ENCODE peak calls at places on chromosomes 4 and X, in six cellular contexts. P, G, F, K, Y and E are unnamed samples.

GRCh38 chrX:35625714-35626113 is 172.4 kb upstream of the MAGEB16 start:
- DNase-seq in P (no peak), G (no peak), F (no peak), K (no peak), Y (no peak), E (no peak)

GRCh38 chr4:83114576-83114975 is at the start of gene PLAC8:
- DNase-seq in P (peak; percentile 20), G (peak; percentile 37), F (no peak), K (no peak), Y (no peak), E (no peak)

GRCh38 chr4:168848112-168848511 is 161.9 kb downstream of the CBR4 start:
- DNase-seq in P (no peak), G (peak; percentile 36), F (no peak), K (no peak), Y (no peak), E (peak; percentile 57)

GRCh38 chr4:5887361-5888221 is 5.3 kb downstream of the CRMP1 start:
- DNase-seq in P (no peak), G (no peak), F (no peak), K (no peak), Y (no peak), E (no peak)

GRCh38 chrX:38558681-38559080 is 2.7 kb upstream of the TSPAN7 start:
- DNase-seq in P (no peak), G (no peak), F (no peak), K (no peak), Y (no peak), E (peak; percentile 26)

GRCh38 chr4:168504526-168504925 is 7.7 kb downstream of the PALLD start:
- DNase-seq in P (no peak), G (no peak), F (no peak), K (no peak), Y (no peak), E (no peak)

GRCh38 chr4:184473515-184474260 is 662 bp downstream of the IRF2 start:
- DNase-seq in P (no peak), G (no peak), F (peak; percentile 8), K (no peak), Y (no peak), E (peak; percentile 72)

GRCh38 chrX:85052636-85053343 is 49.1 kb downstream of the APOOL start:
- DNase-seq in P (peak; percentile 39), G (no peak), F (no peak), K (no peak), Y (peak; percentile 15), E (no peak)

GRCh38 chr4:80017125-80017854 is 55.7 kb downstream of the ANTXR2 start:
- DNase-seq in P (no peak), G (no peak), F (no peak), K (no peak), Y (no peak), E (no peak)

GRCh38 chr4:102338405-102338804 is 6.9 kb downstream of the SLC39A8 start:
- DNase-seq in P (no peak), G (no peak), F (no peak), K (no peak), Y (no peak), E (no peak)

GRCh38 chr4:67871867-67872266 is 11.9 kb downstream of the TMPRSS11D start:
- DNase-seq in P (peak; percentile 21), G (peak; percentile 6), F (peak; percentile 2), K (peak; percentile 34), Y (peak; percentile 37), E (no peak)

GRCh38 chr4:15988222-15988621 is 25.2 kb upstream of the FGFBP2 start:
- DNase-seq in P (no peak), G (no peak), F (no peak), K (no peak), Y (no peak), E (no peak)

GRCh38 chrX:140664939-140665338 is 44.6 kb upstream of the LINC00632 start:
- DNase-seq in P (peak; percentile 35), G (no peak), F (no peak), K (no peak), Y (no peak), E (no peak)

GRCh38 chr4:90546114-90546513 is 418.9 kb downstream of the CCSER1 start:
- DNase-seq in P (no peak), G (no peak), F (no peak), K (no peak), Y (no peak), E (no peak)

GRCh38 chrX:100208076-100208475 is 202.0 kb downstream of the PCDH19 start:
- DNase-seq in P (no peak), G (no peak), F (no peak), K (no peak), Y (no peak), E (no peak)

GRCh38 chr4:81166431-81166830 is 48.6 kb downstream of the PRKG2 start:
- DNase-seq in P (no peak), G (no peak), F (no peak), K (no peak), Y (no peak), E (no peak)

GRCh38 chr4:150215601-150216000 is 137.4 kb downstream of the DCLK2 start:
- DNase-seq in P (no peak), G (no peak), F (no peak), K (no peak), Y (no peak), E (no peak)

GRCh38 chr4:119037709-119038463 is 97.7 kb upstream of the MYOZ2 start:
- DNase-seq in P (no peak), G (no peak), F (no peak), K (no peak), Y (no peak), E (no peak)

GRCh38 chr4:97691111-97691605 is 452.1 kb downstream of the STPG2 start:
- DNase-seq in P (no peak), G (no peak), F (no peak), K (no peak), Y (no peak), E (no peak)

GRCh38 chrX:56763556-56764152 is 34.6 kb downstream of the NBDY start:
- DNase-seq in P (no peak), G (peak; percentile 40), F (no peak), K (no peak), Y (no peak), E (peak; percentile 82)

GRCh38 chr4:137531951-137532868 is at the start of gene PCDH18:
- DNase-seq in P (peak; percentile 30), G (no peak), F (no peak), K (peak; percentile 58), Y (no peak), E (peak; percentile 87)

GRCh38 chr4:102608190-102608589 is 107.0 kb downstream of the NFKB1 start:
- DNase-seq in P (no peak), G (no peak), F (no peak), K (no peak), Y (no peak), E (no peak)

GRCh38 chr4:53044651-53044960 is 182.5 kb downstream of the RASL11B start:
- DNase-seq in P (no peak), G (no peak), F (no peak), K (no peak), Y (no peak), E (no peak)

GRCh38 chr4:87321888-87322287 is 794 bp downstream of the HSD17B13 start:
- DNase-seq in P (no peak), G (no peak), F (no peak), K (no peak), Y (no peak), E (no peak)

GRCh38 chrX:40392599-40392998 is 188.2 kb upstream of the ATP6AP2 start:
- DNase-seq in P (no peak), G (no peak), F (no peak), K (no peak), Y (no peak), E (no peak)

GRCh38 chr4:125313989-125314602 is 659 bp upstream of the FAT4 start:
- DNase-seq in P (no peak), G (no peak), F (no peak), K (no peak), Y (no peak), E (no peak)